ENCODE peak calls at places on chromosomes 2 and 18, in ten cellular contexts. Y is HepG2, W is mesenchymal stem cell, P is neural progenitor cell, D is GM23248, Q is mammary epithelial cell, L is K562, T is HCT116, K is IMR-90, R is keratinocyte. V is an unnamed sample.

GRCh38 chr2:240511351-240512108 is 46.3 kb downstream of the ANKMY1 start:
- DNase-seq in K (no peak), R (no peak), D (no peak), P (no peak), Y (no peak), Q (no peak), L (no peak), W (no peak), T (no peak), V (no peak)

GRCh38 chr18:21105936-21106335 is 5.7 kb downstream of the ROCK1 start:
- DNase-seq in P (no peak), Q (no peak), T (no peak), R (no peak), L (no peak), Y (no peak), D (no peak), W (no peak), K (no peak), V (no peak)

GRCh38 chr2:30701782-30702181 is 105.5 kb downstream of the CAPN13 start:
- DNase-seq in L (no peak), R (no peak), Q (no peak), Y (no peak), W (no peak), K (no peak), T (no peak), P (no peak), D (peak; percentile 28), V (no peak)

GRCh38 chr18:7464245-7464966 is 102.7 kb upstream of the PTPRM start:
- DNase-seq in T (no peak), D (no peak), Y (no peak), K (no peak), L (no peak), W (no peak), R (no peak), P (no peak), Q (no peak), V (no peak)

GRCh38 chr18:65942854-65943253 is 192.0 kb downstream of the CDH7 start:
- DNase-seq in D (no peak), K (no peak), R (no peak), L (no peak), Y (no peak), Q (no peak), W (no peak), T (no peak), P (no peak), V (no peak)

GRCh38 chr18:54278615-54279014 is 9.3 kb downstream of the POLI start:
- DNase-seq in R (no peak), L (no peak), D (no peak), T (no peak), W (no peak), Y (no peak), P (no peak), K (no peak), Q (no peak), V (no peak)

GRCh38 chr2:231984992-231985391 is 23.5 kb downstream of the DIS3L2 start:
- DNase-seq in R (no peak), T (no peak), W (no peak), K (no peak), Y (no peak), P (no peak), Q (no peak), D (no peak), L (no peak), V (no peak)

GRCh38 chr18:32048507-32049091 is 30.0 kb downstream of the RNF125 start:
- DNase-seq in R (no peak), W (peak; percentile 52), L (no peak), T (no peak), Y (peak; percentile 39), K (peak; percentile 3), P (no peak), Q (no peak), D (peak; percentile 86), V (no peak)

GRCh38 chr2:158414538-158414937 is 42.0 kb downstream of the CCDC148 start:
- DNase-seq in Q (peak; percentile 16), W (no peak), K (peak; percentile 64), Y (no peak), R (no peak), P (no peak), T (no peak), L (no peak), D (peak; percentile 72), V (no peak)

GRCh38 chr2:86703704-86704370 is 16.3 kb upstream of the RMND5A start:
- DNase-seq in Q (peak; percentile 86), R (peak; percentile 91), L (no peak), T (peak; percentile 83), D (peak; percentile 88), P (no peak), W (no peak), K (no peak), Y (no peak), V (no peak)

GRCh38 chr2:133097666-133098065 is 427.7 kb upstream of the LYPD1 start:
- DNase-seq in Q (peak; percentile 11), P (no peak), L (no peak), K (peak; percentile 62), T (no peak), R (no peak), W (peak; percentile 35), Y (no peak), D (peak; percentile 16), V (no peak)

GRCh38 chr2:103119352-103119751 is 357.5 kb downstream of the TMEM182 start:
- DNase-seq in L (no peak), D (no peak), Y (no peak), Q (no peak), P (no peak), W (no peak), R (no peak), K (no peak), T (no peak), V (no peak)

DNA sequence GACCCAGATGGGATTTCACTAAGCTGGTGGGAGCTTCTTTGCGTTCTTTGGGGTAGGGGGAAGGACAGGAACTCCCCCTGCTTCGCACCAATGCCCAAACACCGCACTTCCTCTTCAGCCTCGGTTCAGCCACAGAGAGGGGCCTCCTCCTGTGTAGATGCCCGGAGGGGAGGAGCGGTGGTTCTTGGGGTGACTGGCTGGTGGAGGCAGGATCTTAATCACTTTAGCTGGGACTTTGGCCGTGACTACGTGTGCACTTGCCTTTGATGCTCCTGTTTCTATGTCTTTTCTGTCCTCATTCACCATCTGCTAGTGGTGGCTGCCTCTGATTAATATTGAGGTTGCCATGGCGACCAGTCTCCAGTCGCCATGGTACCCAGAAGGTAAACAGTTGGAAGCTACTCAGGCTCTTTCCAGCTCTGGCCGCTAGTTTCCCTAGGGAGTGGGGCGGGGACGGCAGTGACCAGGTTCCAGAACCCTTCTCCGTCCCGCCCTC is 1.9 kb downstream of the CNGA3 start:
- DNase-seq in Y (no peak), W (peak; percentile 21), D (peak; percentile 18), P (peak; percentile 68), K (no peak), R (no peak), T (no peak), Q (peak; percentile 9), L (no peak), V (no peak)
- H3K9ac ChIP-seq in Y (no peak overlapping the region), W (no peak overlapping the region), D (no peak overlapping the region), P (no peak overlapping the region), K (no peak overlapping the region), R (no peak overlapping the region), T (no peak overlapping the region), Q (no peak overlapping the region), L (no peak overlapping the region), V (no peak overlapping the region)

DNA sequence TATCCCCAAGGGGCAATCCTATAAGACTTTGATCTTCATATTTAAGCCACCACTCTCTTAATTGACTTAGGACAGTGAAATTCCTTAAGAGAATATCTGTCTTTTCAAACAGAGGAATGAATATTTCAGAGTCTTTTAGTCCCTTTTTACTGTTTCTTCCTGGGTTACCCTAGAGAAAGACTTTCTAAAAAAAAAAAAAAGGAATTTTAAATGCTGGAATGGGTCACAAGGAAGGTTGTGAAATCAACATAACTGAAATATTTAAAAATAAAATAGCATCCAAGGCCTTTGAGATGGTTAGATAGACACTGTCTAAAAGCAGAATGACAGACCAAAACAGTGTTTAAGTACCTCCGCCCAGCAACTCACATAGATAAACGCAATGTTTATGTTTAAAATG is 52.7 kb upstream of the STAM2 start:
- DNase-seq in Q (no peak), Y (no peak), L (no peak), K (peak; percentile 9), D (peak; percentile 48), W (peak; percentile 25), P (no peak), T (no peak), R (no peak), V (no peak)
- H3K4me2 ChIP-seq in Q (no peak overlapping the region), Y (no peak overlapping the region), L (no peak overlapping the region), K (peak overlapping the region; percentile 70), D (peak overlapping the region; percentile 45), W (no peak overlapping the region), P (no peak overlapping the region), T (no peak overlapping the region), R (no peak overlapping the region), V (no peak overlapping the region)

GRCh38 chr18:62868645-62869044 is 153.3 kb downstream of the PHLPP1 start:
- DNase-seq in L (no peak), K (no peak), W (no peak), D (no peak), Q (no peak), Y (no peak), P (no peak), T (no peak), R (no peak), V (no peak)

GRCh38 chr18:62867521-62867920 is 152.2 kb downstream of the PHLPP1 start:
- DNase-seq in R (no peak), K (no peak), Q (no peak), T (no peak), P (no peak), L (no peak), Y (no peak), W (no peak), D (no peak), V (no peak)

GRCh38 chr18:62870643-62871042 is 155.3 kb downstream of the PHLPP1 start:
- DNase-seq in Y (no peak), K (no peak), D (no peak), P (no peak), T (no peak), L (no peak), Q (no peak), R (no peak), W (no peak), V (peak; percentile 38)

GRCh38 chr18:62865498-62865897 is 150.2 kb downstream of the PHLPP1 start:
- DNase-seq in Y (no peak), L (no peak), P (no peak), T (no peak), W (no peak), D (no peak), R (no peak), K (no peak), Q (no peak), V (no peak)

DNA sequence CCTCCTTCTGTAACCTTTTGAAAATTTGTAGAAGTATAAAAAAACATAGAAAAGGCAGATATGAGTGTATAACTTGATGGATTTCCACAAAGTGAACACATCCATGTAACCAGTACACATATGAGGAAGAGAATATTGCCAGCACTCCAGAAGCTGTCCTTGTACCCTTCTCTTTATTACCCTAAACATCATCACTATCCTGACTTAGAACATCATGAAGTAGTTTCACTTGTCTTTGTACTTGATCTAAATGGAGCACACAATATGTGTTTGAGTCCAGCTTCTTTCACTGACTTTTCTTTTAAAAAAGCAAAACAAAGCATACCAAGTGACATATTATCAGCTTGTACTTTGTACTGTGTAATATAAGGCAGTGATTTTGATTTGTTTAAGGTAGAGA is 154.0 kb downstream of the PHLPP1 start:
- DNase-seq in L (no peak), R (no peak), P (no peak), Y (no peak), D (no peak), Q (no peak), K (no peak), T (no peak), W (no peak), V (no peak)
- H3K9ac ChIP-seq in L (no peak overlapping the region), R (no peak overlapping the region), P (no peak overlapping the region), Y (no peak overlapping the region), D (no peak overlapping the region), Q (no peak overlapping the region), K (no peak overlapping the region), T (no peak overlapping the region), W (no peak overlapping the region), V (no peak overlapping the region)

GRCh38 chr2:27730980-27731691 is 40.4 kb upstream of the MRPL33 start:
- DNase-seq in L (no peak), K (no peak), T (no peak), Y (no peak), R (peak; percentile 33), W (no peak), P (no peak), D (no peak), Q (peak; percentile 78), V (no peak)
- H3K4me2 ChIP-seq in L (no peak overlapping the region), K (no peak overlapping the region), T (no peak overlapping the region), Y (no peak overlapping the region), R (peak overlapping the region; percentile 35), W (no peak overlapping the region), P (no peak overlapping the region), D (no peak overlapping the region), Q (peak overlapping the region; percentile 3), V (no peak overlapping the region)